ENCODE peak calls at places on chromosomes 16 and 17, in five cellular contexts. N is cardiac fibroblast, O is stomach, J is GM23248, V is ascending aorta. X is an unnamed sample.

GRCh38 chr17:81398855-81399451 is 3.7 kb downstream of the BAHCC1 start:
- DNase-seq in N (peak), O (no peak), J (peak), V (no peak), X (peak)

GRCh38 chr17:40307001-40307690 is 1.8 kb upstream of the RARA start:
- DNase-seq in N (no peak), O (no peak), J (peak), V (no peak), X (peak)

GRCh38 chr17:77487211-77487629 is 346.5 kb downstream of the SEC14L1 start:
- DNase-seq in N (no peak), O (no peak), J (no peak), V (no peak), X (no peak)

GRCh38 chr16:52446076-52446475 is 100.9 kb downstream of the TOX3 start:
- DNase-seq in N (no peak), O (no peak), J (no peak), V (no peak), X (no peak)

GRCh38 chr17:68847711-68848110 is 107.5 kb downstream of the ABCA8 start:
- DNase-seq in N (no peak), O (no peak), J (no peak), V (no peak), X (no peak)

GRCh38 chr17:67759355-67760171 is 41.8 kb downstream of the NOL11 start:
- DNase-seq in N (peak), O (no peak), J (peak), V (no peak), X (peak)

GRCh38 chr16:546909-547770 is 13.1 kb upstream of the PRR35 start:
- DNase-seq in N (peak), O (peak), J (peak), V (no peak), X (peak)

GRCh38 chr17:72977768-72978417 is 114.6 kb downstream of the SLC39A11 start:
- DNase-seq in N (peak), O (no peak), J (peak), V (no peak), X (no peak)

GRCh38 chr17:78241277-78242023 is 10.0 kb downstream of the TMEM235 start:
- DNase-seq in N (peak), O (no peak), J (peak), V (no peak), X (peak)

GRCh38 chr16:66662445-66663194 is 33.9 kb downstream of the CMTM4 start:
- DNase-seq in N (peak), O (no peak), J (peak), V (no peak), X (peak)

GRCh38 chr17:78715000-78715771 is 66.9 kb downstream of the CYTH1 start:
- DNase-seq in N (no peak), O (peak), J (peak), V (no peak), X (no peak)

GRCh38 chr17:66387391-66387981 is 85.1 kb downstream of the PRKCA start:
- DNase-seq in N (no peak), O (no peak), J (no peak), V (no peak), X (no peak)

GRCh38 chr17:57935833-57936807 is 19.1 kb downstream of the CUEDC1 start:
- DNase-seq in N (peak), O (no peak), J (peak), V (peak), X (peak)

GRCh38 chr16:84475643-84476240 is 28.7 kb downstream of the MEAK7 start:
- DNase-seq in N (no peak), O (peak), J (no peak), V (no peak), X (no peak)

GRCh38 chr16:31420037-31420436 is 8.1 kb downstream of the COX6A2 start:
- DNase-seq in N (no peak), O (no peak), J (no peak), V (no peak), X (no peak)

GRCh38 chr16:75086281-75086680 is 30.3 kb downstream of the LDHD start:
- DNase-seq in N (peak), O (no peak), J (peak), V (no peak), X (peak)

GRCh38 chr16:55454861-55455260 is 24.1 kb upstream of the MMP2 start:
- DNase-seq in N (no peak), O (no peak), J (no peak), V (no peak), X (no peak)

GRCh38 chr16:87713469-87714229 is 52.1 kb downstream of the KLHDC4 start:
- DNase-seq in N (no peak), O (no peak), J (no peak), V (no peak), X (no peak)

GRCh38 chr17:59332890-59333377 is 1.5 kb downstream of the YPEL2 start:
- DNase-seq in N (peak), O (peak), J (peak), V (peak), X (peak)

GRCh38 chr17:333626-334396 is 18.8 kb downstream of the RPH3AL start:
- DNase-seq in N (peak), O (peak), J (no peak), V (peak), X (peak)

GRCh38 chr16:68065716-68066305 is 19.4 kb upstream of the NFATC3 start:
- DNase-seq in N (peak), O (peak), J (peak), V (no peak), X (peak)

GRCh38 chr17:14746784-14747575 is 446.1 kb downstream of the HS3ST3B1 start:
- DNase-seq in N (no peak), O (no peak), J (no peak), V (no peak), X (no peak)

GRCh38 chr17:45302649-45303173 is 14.1 kb downstream of the MAP3K14 start:
- DNase-seq in N (peak), O (no peak), J (peak), V (no peak), X (peak)

GRCh38 chr16:88928405-88929375 is 48.3 kb downstream of the CBFA2T3 start:
- DNase-seq in N (no peak), O (peak), J (no peak), V (no peak), X (no peak)

GRCh38 chr17:63156986-63157385 is 191.0 kb downstream of the TANC2 start:
- DNase-seq in N (no peak), O (no peak), J (no peak), V (no peak), X (no peak)

GRCh38 chr17:56908061-56908542 is 5.7 kb downstream of the TRIM25 start:
- DNase-seq in N (no peak), O (peak), J (no peak), V (no peak), X (no peak)

GRCh38 chr17:48960834-48961515 is 7.4 kb downstream of the GIP start:
- DNase-seq in N (no peak), O (no peak), J (peak), V (no peak), X (no peak)

DNA sequence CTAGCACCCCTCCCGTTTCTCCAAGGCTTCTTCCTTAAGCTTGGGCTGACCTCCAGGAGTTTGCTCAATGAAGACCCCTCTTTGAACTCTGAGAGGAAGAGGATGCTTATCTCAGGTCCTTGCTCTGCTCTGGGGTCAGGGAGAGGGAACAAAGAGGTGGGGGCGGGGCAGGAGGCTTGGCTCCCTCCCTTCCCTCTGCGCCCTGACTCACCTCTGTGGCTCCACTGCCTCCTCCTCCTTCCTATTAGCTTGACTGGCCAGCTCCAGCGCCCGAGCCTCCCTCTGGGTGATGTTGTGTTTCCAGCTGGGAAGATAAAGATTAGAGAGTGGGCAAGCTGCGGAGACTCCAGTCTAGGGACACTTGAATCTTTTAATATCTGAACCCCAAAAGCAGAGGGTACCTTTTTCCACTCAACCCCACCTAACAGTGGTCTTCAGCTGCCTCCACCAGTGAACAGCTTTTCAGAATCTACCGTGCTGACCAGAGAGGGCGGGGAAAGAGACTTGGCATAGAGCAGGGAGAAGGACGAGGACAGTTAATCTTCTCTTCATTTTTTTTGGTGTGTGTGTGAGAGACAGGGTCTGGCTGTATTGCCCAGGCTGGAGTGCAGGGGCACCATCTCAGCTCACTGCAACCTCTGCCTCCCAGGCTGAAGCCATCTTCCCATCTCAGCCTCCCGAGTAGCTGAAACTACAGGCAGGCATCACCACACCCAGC is 6.7 kb downstream of the GIP start:
- DNase-seq in N (peak), O (no peak), J (peak), V (no peak), X (peak)
- H3K4me3 ChIP-seq in N (no peak), O (no peak), J (peak), V (no peak), X (no peak)

GRCh38 chr16:58847902-58848661 is 114.0 kb upstream of the GOT2 start:
- DNase-seq in N (no peak), O (no peak), J (no peak), V (no peak), X (no peak)
- H3K4me3 ChIP-seq in N (no peak), O (no peak), J (no peak), V (no peak), X (no peak)

DNA sequence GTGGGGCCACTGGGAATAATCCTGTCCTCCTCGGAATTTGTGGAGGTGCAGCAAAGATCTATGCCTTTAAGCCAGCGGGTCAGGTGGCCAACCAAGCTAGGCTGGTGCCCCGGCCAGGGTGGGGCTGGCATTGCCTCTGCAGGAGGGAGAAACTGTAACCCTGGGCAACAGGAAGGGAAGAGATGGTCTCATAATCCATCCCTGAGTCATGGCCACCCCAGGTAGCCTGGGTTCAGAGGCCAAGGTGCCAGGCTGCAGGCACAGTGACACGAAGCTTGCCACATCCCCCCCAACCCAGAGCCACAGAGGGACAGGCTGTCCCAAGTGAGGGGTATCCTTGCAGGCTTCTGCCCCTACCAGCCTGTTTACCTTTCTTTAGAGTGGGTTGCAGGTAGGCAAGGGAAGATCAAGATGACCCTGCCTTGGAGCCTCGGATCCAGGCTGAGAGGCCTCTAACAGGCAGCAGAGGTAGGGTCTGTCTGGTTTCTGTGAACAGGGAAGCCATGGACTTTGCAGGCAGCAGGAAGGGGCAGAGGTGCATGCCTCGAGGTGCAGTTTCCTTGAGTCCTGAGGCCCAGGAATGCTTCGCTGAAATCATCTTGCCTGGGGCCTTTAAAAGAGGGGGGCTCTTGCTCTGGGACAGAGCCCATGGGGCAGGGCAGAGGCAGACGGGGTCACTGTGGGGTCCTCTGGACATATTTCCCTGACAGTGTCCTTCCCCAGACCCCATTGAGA is 4.0 kb downstream of the LASP1 start:
- DNase-seq in N (no peak), O (peak), J (peak), V (no peak), X (no peak)
- H3K4me3 ChIP-seq in N (no peak), O (peak), J (peak), V (peak), X (peak)

GRCh38 chr17:51029568-51030463 is 90.9 kb downstream of the SPAG9 start:
- DNase-seq in N (peak), O (no peak), J (peak), V (no peak), X (peak)
- H3K4me3 ChIP-seq in N (no peak), O (peak), J (peak), V (no peak), X (peak)

GRCh38 chr16:22425847-22426246 is 51.4 kb upstream of the CDR2 start:
- DNase-seq in N (no peak), O (no peak), J (no peak), V (no peak), X (no peak)

GRCh38 chr16:22427556-22427955 is 53.1 kb upstream of the CDR2 start:
- DNase-seq in N (no peak), O (no peak), J (no peak), V (no peak), X (no peak)

GRCh38 chr16:22423716-22424115 is 49.3 kb upstream of the CDR2 start:
- DNase-seq in N (no peak), O (no peak), J (peak), V (no peak), X (no peak)

GRCh38 chr16:22425036-22425801 is 50.8 kb upstream of the CDR2 start:
- DNase-seq in N (peak), O (no peak), J (peak), V (peak), X (peak)

DNA sequence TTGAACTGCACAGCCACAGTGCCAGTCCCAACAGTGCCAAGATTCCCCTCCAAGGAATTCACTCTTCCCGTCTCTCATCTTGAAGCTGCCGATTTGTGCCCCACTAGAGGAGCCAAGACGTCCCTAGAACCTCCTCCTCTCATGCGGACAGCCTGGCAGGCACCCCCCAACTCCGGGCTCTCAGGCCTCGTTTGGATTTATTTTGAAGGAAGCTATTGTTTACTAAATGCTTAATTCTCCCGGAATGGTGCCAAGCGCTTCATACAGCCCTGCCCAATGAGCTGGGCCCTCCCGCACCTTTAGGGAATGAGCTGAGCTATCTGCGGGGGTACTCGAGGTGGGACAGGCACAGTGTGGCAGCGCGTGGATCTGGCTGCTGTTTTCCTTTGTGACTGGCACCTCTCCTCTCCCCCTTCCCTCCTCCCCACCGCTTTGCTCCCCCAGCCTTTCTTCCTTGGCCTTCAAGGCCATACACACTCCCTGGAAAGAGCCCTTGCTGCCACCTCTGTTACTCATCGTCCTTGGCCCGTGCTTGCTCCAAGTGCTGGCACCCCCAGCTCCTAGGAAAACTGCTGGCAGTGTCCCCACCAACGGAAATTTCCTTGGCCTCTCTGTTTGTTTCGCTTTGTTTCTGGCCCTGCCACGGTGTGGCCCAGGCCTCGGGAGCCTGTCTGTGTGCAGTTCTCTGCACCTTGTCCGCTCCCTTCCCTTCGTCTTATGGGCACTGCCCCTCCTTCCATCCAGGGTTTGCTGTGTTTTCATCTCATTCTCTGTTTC is 49.9 kb upstream of the CDR2 start:
- DNase-seq in N (peak), O (no peak), J (peak), V (peak), X (peak)
- H3K4me3 ChIP-seq in N (no peak), O (no peak), J (peak), V (peak), X (peak)

X was measured in fibroblast of the aortic adventitia.